ENCODE peak calls at places on chromosome 11, in four cellular contexts. G is GM12878, D is SK-N-SH, J is H1. X is an unnamed sample.
A peak's percentile ranks its signal among the peaks of the same experiment; 100 is the strongest.

GRCh38 chr11:34053161-34053686 is 1.7 kb downstream of the CAPRIN1 start:
- DNase-seq in J (no peak), D (peak; percentile 74), G (no peak), X (peak; percentile 86)

GRCh38 chr11:81993755-81994154 is 739.9 kb downstream of the FAM181B start:
- DNase-seq in J (no peak), D (no peak), G (no peak), X (no peak)

GRCh38 chr11:126284829-126285228 is 1.9 kb downstream of the TIRAP start:
- DNase-seq in J (no peak), G (peak; percentile 94), D (no peak), X (no peak)

GRCh38 chr11:293852-294661 is 5.1 kb downstream of the PGGHG start:
- DNase-seq in G (no peak), J (no peak), D (no peak), X (no peak)

GRCh38 chr11:45146072-45147016 is at the start of gene PRDM11:
- DNase-seq in J (no peak), G (no peak), D (peak; percentile 90), X (peak; percentile 56)

GRCh38 chr11:121767433-121767832 is 314.7 kb upstream of the SORL1-AS1 start:
- DNase-seq in D (no peak), J (no peak), G (peak; percentile 54), X (no peak)

GRCh38 chr11:288328-289144 is at the start of gene PGGHG:
- DNase-seq in G (no peak), J (no peak), D (peak; percentile 95), X (peak; percentile 96)

GRCh38 chr11:116861539-116861938 is 24.1 kb upstream of the APOA1 start:
- DNase-seq in J (no peak), D (no peak), G (no peak), X (peak; percentile 19)

GRCh38 chr11:102575016-102575415 is 44.5 kb upstream of the MMP7 start:
- DNase-seq in G (no peak), J (no peak), D (no peak), X (no peak)

GRCh38 chr11:130781906-130782305 is 134.4 kb downstream of the SNX19 start:
- DNase-seq in D (no peak), G (no peak), J (no peak), X (no peak)

GRCh38 chr11:554824-555499 is 5.6 kb downstream of the LMNTD2 start:
- DNase-seq in D (peak; percentile 92), J (peak; percentile 62), G (no peak), X (peak; percentile 83)

GRCh38 chr11:18522388-18522787 is 4.4 kb downstream of the TSG101 start:
- DNase-seq in J (no peak), G (no peak), D (peak; percentile 11), X (peak; percentile 11)

GRCh38 chr11:131668867-131669780 is 298.7 kb downstream of the NTM start:
- DNase-seq in J (no peak), D (peak; percentile 60), G (no peak), X (peak; percentile 67)

GRCh38 chr11:84420261-84420660 is 1134.1 kb upstream of the CCDC90B start:
- DNase-seq in J (no peak), G (no peak), D (no peak), X (no peak)

GRCh38 chr11:125790825-125791224 is 2.9 kb downstream of the PATE3 start:
- DNase-seq in D (no peak), G (no peak), J (no peak), X (no peak)

GRCh38 chr11:26070981-26071380 is 260.9 kb upstream of the ANO3 start:
- DNase-seq in J (no peak), D (no peak), G (no peak), X (no peak)

DNA sequence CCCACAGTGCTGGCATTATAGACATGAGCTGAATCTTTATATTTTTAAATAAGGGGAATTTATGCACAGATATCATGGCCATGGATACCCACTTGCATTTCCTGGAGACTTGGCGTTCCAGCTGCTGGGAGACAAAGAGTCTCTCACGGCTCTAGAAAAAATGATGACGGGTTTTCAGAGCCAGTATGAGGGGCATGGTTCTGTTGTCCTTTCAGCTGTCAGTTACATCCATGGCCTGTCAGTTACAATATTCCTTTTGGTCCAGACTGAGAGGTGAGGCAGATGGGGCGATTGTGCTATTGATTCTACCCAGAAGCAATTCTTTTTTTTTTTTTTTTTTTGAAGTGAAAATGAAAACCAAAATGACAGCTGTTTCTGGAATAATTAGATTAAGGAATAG is 29.7 kb downstream of the USH1C start:
- DNase-seq in G (no peak), D (no peak), J (no peak), X (no peak)
- TF ChIP-seq NRF1 in G (no peak), D (no peak), J (no peak), X (no peak)

GRCh38 chr11:27277843-27278242 is 85.2 kb downstream of the CCDC34 start:
- DNase-seq in J (no peak), D (no peak), G (no peak), X (no peak)

GRCh38 chr11:27280131-27280530 is 82.9 kb downstream of the CCDC34 start:
- DNase-seq in D (no peak), J (no peak), G (no peak), X (no peak)

GRCh38 chr11:27274854-27275395 is 88.1 kb downstream of the CCDC34 start:
- DNase-seq in D (no peak), J (no peak), G (no peak), X (no peak)

GRCh38 chr11:27279491-27279890 is 83.5 kb downstream of the CCDC34 start:
- DNase-seq in G (no peak), D (no peak), J (no peak), X (no peak)

GRCh38 chr11:27276141-27276540 is 86.9 kb downstream of the CCDC34 start:
- DNase-seq in D (no peak), J (no peak), G (no peak), X (no peak)
- TF ChIP-seq NRF1 in D (no peak), J (no peak), G (no peak), X (no peak)

DNA sequence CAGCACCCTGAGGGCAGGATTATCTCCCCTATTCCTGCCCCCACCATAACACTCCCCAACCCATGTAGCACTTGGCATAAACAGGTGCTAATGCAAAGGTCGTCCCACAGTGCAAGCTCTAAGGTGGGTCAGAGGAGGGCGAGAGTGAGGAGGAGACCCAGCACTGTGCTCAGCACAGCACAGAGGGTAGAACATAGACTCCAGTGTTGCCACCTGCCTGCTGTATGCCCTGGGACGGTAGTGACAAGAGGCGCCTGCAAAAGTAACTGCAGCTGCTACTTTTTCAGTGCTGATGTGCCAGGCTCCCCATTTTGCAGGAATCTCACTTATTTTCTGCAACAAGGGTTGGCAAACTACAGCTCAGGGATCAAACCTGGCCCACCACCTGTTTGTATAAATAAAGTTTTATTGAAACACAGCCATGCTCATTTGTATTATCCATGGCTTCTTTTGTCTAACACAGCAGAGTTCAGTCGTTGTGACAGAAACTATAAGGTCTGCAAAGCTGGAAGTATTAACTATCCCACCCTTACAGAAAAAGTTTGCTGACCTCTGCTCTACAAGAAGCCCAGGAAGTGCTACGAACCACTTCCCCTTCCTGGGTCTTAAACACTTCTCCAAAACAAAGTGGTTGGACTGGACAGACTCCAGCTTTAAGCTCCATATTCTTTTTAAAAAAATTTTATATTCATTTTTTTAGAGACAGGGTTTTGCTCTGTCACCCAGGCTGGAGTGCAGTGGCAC is 16.9 kb upstream of the CDC42BPG start:
- DNase-seq in G (no peak), J (no peak), D (no peak), X (no peak)
- TF ChIP-seq NRF1 in G (no peak), J (no peak), D (no peak), X (no peak)

GRCh38 chr11:67468835-67469811 is at the start of gene TMEM134:
- DNase-seq in D (peak; percentile 98), G (peak; percentile 57), J (peak; percentile 70), X (peak; percentile 96)

GRCh38 chr11:67468056-67468455 is 995 bp downstream of the TMEM134 start:
- DNase-seq in D (peak; percentile 19), G (no peak), J (no peak), X (no peak)

GRCh38 chr11:67468509-67468834 is 579 bp downstream of the TMEM134 start:
- DNase-seq in D (no peak), J (no peak), G (no peak), X (no peak)

GRCh38 chr11:67466367-67466766 is 2.7 kb downstream of the TMEM134 start:
- DNase-seq in G (no peak), J (no peak), D (no peak), X (no peak)

GRCh38 chr11:67466962-67467771 is 1.9 kb downstream of the TMEM134 start:
- DNase-seq in D (no peak), G (no peak), J (no peak), X (no peak)
- TF ChIP-seq NRF1 in D (no peak), G (no peak), J (no peak), X (no peak)

GRCh38 chr11:118792642-118793124 is 1.7 kb upstream of the DDX6 start:
- DNase-seq in G (peak; percentile 91), D (peak; percentile 83), J (peak; percentile 86), X (peak; percentile 92)

GRCh38 chr11:118791961-118792578 is 1.1 kb upstream of the DDX6 start:
- DNase-seq in G (no peak), J (no peak), D (peak; percentile 57), X (peak; percentile 31)

GRCh38 chr11:118791015-118791960 is at the start of gene DDX6:
- DNase-seq in D (peak; percentile 94), G (peak; percentile 19), J (peak; percentile 25), X (peak; percentile 92)

GRCh38 chr11:118790357-118791014 is 478 bp downstream of the DDX6 start:
- DNase-seq in J (no peak), G (peak; percentile 26), D (peak; percentile 79), X (peak; percentile 81)

GRCh38 chr11:118789501-118790356 is 1.2 kb downstream of the DDX6 start:
- DNase-seq in G (peak; percentile 19), D (no peak), J (no peak), X (no peak)
- TF ChIP-seq NRF1 in G (no peak), D (no peak), J (no peak), X (no peak)

DNA sequence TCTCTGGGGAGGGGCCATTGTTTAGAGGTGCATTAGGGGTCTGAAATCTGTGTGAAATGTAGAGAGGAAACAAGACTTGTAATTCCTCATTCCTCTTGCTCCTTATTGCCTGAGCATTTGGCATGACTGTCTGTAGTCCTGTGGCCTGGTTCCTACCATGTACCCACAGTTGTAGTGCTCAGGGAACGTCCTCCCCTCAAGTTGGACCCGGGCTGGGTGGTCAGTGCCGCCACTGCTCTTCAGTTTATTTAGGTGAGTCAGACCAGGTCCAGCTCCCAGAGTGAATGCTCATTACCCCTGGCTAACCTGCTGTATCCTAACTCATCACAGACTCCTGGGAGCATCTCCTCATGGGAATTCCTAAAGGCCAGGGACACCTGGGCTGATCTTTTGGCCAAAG is 139.8 kb downstream of the GRIK4 start:
- DNase-seq in D (no peak), G (no peak), J (no peak), X (no peak)
- TF ChIP-seq NRF1 in D (no peak), G (no peak), J (no peak), X (no peak)